ENCODE peak calls at places on chromosomes 16 and 17, in five cellular contexts. Y, M, D, Q and V are unnamed samples.

GRCh38 chr17:72409405-72410002 is 288.7 kb downstream of the SOX9 start:
- DNase-seq in Y (no peak), M (no peak), D (no peak), Q (peak; percentile 44), V (no peak)

GRCh38 chr17:80358131-80358530 is 56.8 kb upstream of the ENDOV start:
- DNase-seq in Y (peak; percentile 14), M (no peak), D (no peak), Q (no peak), V (no peak)

GRCh38 chr16:75064403-75065148 is 52.0 kb downstream of the LDHD start:
- DNase-seq in Y (no peak), M (no peak), D (peak; percentile 82), Q (no peak), V (no peak)

GRCh38 chr17:81512984-81513668 is 527 bp upstream of the ACTG1 start:
- DNase-seq in Y (peak; percentile 79), M (peak; percentile 51), D (peak; percentile 67), Q (peak; percentile 84), V (peak; percentile 74)

GRCh38 chr17:20983359-20983637 is 59.5 kb downstream of the USP22 start:
- DNase-seq in Y (no peak), M (no peak), D (no peak), Q (no peak), V (no peak)

GRCh38 chr17:9648521-9649110 is 3.3 kb downstream of the USP43 start:
- DNase-seq in Y (no peak), M (no peak), D (no peak), Q (no peak), V (no peak)

GRCh38 chr16:11835891-11836652 is 15.3 kb downstream of the RSL1D1 start:
- DNase-seq in Y (no peak), M (no peak), D (no peak), Q (no peak), V (no peak)

GRCh38 chr16:70418274-70418992 is 20.5 kb downstream of the ST3GAL2 start:
- DNase-seq in Y (no peak), M (no peak), D (no peak), Q (peak; percentile 39), V (no peak)

GRCh38 chr17:32943647-32944191 is 15.8 kb downstream of the TMEM98 start:
- DNase-seq in Y (no peak), M (no peak), D (no peak), Q (no peak), V (no peak)

GRCh38 chr17:7404737-7405412 is 978 bp upstream of the TMEM256 start:
- DNase-seq in Y (no peak), M (peak; percentile 71), D (peak; percentile 57), Q (no peak), V (peak; percentile 73)

GRCh38 chr17:40159456-40159855 is 17.8 kb upstream of the RAPGEFL1 start:
- DNase-seq in Y (no peak), M (no peak), D (no peak), Q (no peak), V (no peak)

GRCh38 chr17:39834017-39834416 is 30.1 kb downstream of the IKZF3 start:
- DNase-seq in Y (no peak), M (no peak), D (no peak), Q (no peak), V (no peak)

GRCh38 chr17:2090804-2091534 is 36.1 kb downstream of the HIC1 start:
- DNase-seq in Y (peak; percentile 77), M (peak; percentile 23), D (peak; percentile 67), Q (no peak), V (peak; percentile 50)

GRCh38 chr16:15507299-15507958 is 73.0 kb downstream of the BMERB1 start:
- DNase-seq in Y (peak; percentile 64), M (no peak), D (peak; percentile 42), Q (no peak), V (no peak)

GRCh38 chr17:73476890-73477350 is 165.1 kb upstream of the CDC42EP4 start:
- DNase-seq in Y (no peak), M (no peak), D (no peak), Q (no peak), V (peak; percentile 48)

GRCh38 chr17:63928966-63929695 is 3.0 kb downstream of the CD79B start:
- DNase-seq in Y (no peak), M (no peak), D (no peak), Q (no peak), V (no peak)

GRCh38 chr16:80175011-80175410 is 365.8 kb upstream of the DYNLRB2 start:
- DNase-seq in Y (no peak), M (no peak), D (no peak), Q (no peak), V (no peak)

GRCh38 chr17:47846741-47847340 is 4.1 kb downstream of the SP6 start:
- DNase-seq in Y (no peak), M (no peak), D (no peak), Q (no peak), V (no peak)

DNA sequence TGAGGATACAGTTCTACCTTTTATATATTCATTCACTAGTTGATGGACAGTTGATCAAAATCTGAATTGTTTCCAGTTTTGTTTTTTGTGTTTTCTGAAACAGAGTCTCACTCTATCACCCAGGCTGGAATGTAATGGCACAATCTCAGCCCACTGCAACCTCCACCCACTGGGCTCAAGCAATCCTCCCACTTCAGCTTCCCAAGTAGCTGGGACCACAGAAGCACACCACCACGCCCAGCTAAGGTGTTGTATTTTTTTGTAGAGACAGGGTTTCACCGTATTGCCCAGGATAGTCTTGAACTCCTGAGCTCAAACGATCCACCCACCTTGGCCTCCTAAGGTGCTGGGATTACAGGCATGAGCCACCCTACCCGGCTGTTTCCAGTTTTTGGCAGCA is 21.0 kb downstream of the LSM12 start:
- DNase-seq in Y (no peak), M (no peak), D (no peak), Q (no peak), V (no peak)
- H3K36me3 ChIP-seq in Y (peaks cover 28% of the 10 kb centered on the region), M (peaks cover 73% of the 10 kb centered on the region), D (no peaks in the 10 kb centered on the region), Q (peaks cover 82% of the 10 kb centered on the region), V (peaks cover 37% of the 10 kb centered on the region)

GRCh38 chr16:57695378-57696054 is 910 bp downstream of the DRC7 start:
- DNase-seq in Y (no peak), M (no peak), D (no peak), Q (no peak), V (no peak)
- H3K4me1 ChIP-seq in Y (no peaks in the 10 kb centered on the region), M (peaks cover 32% of the 10 kb centered on the region), D (peaks cover 4% of the 10 kb centered on the region), Q (peaks cover 7% of the 10 kb centered on the region), V (no peaks in the 10 kb centered on the region)

GRCh38 chr16:60413969-60414368 is 1622.3 kb downstream of the CDH8 start:
- DNase-seq in Y (no peak), M (no peak), D (no peak), Q (no peak), V (no peak)
- TF ChIP-seq CTCF in Y (no peak), M (no peak), D (no peak), Q (no peak), V (no peak)

GRCh38 chr16:89308391-89309333 is 91.2 kb downstream of the ZNF778 start:
- DNase-seq in Y (no peak), M (peak; percentile 65), D (no peak), Q (peak; percentile 31), V (no peak)

GRCh38 chr16:89309438-89310122 is 92.1 kb downstream of the ZNF778 start:
- DNase-seq in Y (no peak), M (no peak), D (no peak), Q (no peak), V (no peak)

GRCh38 chr16:89304181-89304851 is 86.8 kb downstream of the ZNF778 start:
- DNase-seq in Y (no peak), M (no peak), D (no peak), Q (no peak), V (no peak)

GRCh38 chr16:89304941-89305705 is 87.6 kb downstream of the ZNF778 start:
- DNase-seq in Y (no peak), M (no peak), D (no peak), Q (no peak), V (no peak)

GRCh38 chr16:89307421-89307805 is 89.9 kb downstream of the ZNF778 start:
- DNase-seq in Y (no peak), M (no peak), D (no peak), Q (no peak), V (no peak)
- H3K36me3 ChIP-seq in Y (peaks cover 26% of the 10 kb centered on the region), M (peaks cover 77% of the 10 kb centered on the region), D (no peaks in the 10 kb centered on the region), Q (peaks cover 82% of the 10 kb centered on the region), V (no peaks in the 10 kb centered on the region)

DNA sequence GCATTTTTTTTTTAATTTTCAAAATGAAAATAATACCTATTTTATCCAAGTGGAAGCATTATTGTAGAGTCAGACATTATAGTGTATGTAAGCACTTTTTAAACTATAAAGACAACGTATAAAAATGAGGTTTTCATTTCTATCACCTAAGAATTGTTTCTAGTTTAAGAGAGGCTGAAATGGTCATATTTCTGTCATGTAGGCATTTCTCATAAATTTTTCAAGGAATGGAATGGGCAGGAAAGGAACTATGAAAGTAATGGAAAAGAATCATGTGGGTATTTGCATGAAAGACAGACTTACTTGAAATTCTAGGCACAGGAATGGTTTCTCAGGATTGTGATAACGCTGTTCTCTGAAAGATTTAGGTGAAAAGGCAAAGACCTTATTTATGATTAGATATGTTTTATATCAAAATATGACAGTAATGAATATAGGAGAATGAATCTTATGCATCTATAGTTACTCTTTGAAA is 67.4 kb downstream of the PPM1E start:
- DNase-seq in Y (no peak), M (no peak), D (no peak), Q (no peak), V (no peak)
- H3K4me1 ChIP-seq in Y (no peaks in the 10 kb centered on the region), M (no peaks in the 10 kb centered on the region), D (no peaks in the 10 kb centered on the region), Q (no peaks in the 10 kb centered on the region), V (no peaks in the 10 kb centered on the region)

GRCh38 chr16:4574919-4575705 is 19.0 kb downstream of the C16orf96 start:
- DNase-seq in Y (no peak), M (peak; percentile 31), D (no peak), Q (no peak), V (no peak)
- TF ChIP-seq CTCF in Y (no peak), M (peak; percentile 23), D (no peak), Q (peak; percentile 45), V (no peak)

DNA sequence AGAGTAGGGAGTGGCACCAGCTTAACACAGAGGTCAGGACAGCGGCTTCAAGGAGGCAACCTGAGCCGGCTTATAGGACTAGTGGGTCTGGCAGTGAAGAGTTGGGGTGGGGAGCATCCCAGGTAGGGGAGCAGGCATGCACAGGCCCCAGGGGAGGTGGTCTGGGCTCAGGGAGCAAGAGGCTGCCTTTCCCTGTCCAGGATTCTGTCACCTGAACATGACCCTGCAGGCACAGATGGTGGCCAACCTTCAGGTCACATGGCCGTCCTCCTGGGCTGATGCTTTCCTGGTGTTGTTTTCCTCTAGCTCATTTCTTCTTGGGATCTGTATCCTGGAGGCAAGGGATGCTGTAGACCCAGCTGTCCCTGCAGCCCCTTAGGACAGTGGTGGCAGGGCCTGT is 3.5 kb upstream of the MYO15A start:
- DNase-seq in Y (no peak), M (no peak), D (no peak), Q (no peak), V (no peak)
- H3K36me3 ChIP-seq in Y (peaks cover 64% of the 10 kb centered on the region), M (peaks cover 22% of the 10 kb centered on the region), D (no peaks in the 10 kb centered on the region), Q (peaks cover 12% of the 10 kb centered on the region), V (peaks cover 8% of the 10 kb centered on the region)